ENCODE peak calls at places on chromosome 17, in eight cellular contexts. M is ascending aorta; V is activated naive CD8-positive, alpha-beta T cell treated with anti-CD3 and anti-CD28 coated beads for 36 hours; D is stimulated activated CD8-positive, alpha-beta memory T cell treated with anti-CD3 and anti-CD28 coated beads, Interleukin-12 subunit alpha, Interleukin-12 subunit beta, amount 100 ng/mL, for 4 hours; S is HCEC 1CT; B is coronary artery; Z is fibroblast of lung; K is T-helper 1 cell. Q is an unnamed sample.

GRCh38 chr17:77884019-77884418 is 74.5 kb upstream of the TNRC6C start:
- DNase-seq in K (no peak), D (no peak), S (no peak), V (no peak), B (no peak), M (no peak), Z (no peak), Q (no peak)

GRCh38 chr17:83155128-83156081 is 76.0 kb downstream of the METRNL start:
- DNase-seq in S (no peak), V (no peak), D (no peak), B (peak; percentile 76), Z (peak; percentile 19), K (no peak), M (peak; percentile 81), Q (no peak)

GRCh38 chr17:4980644-4981216 is 6.7 kb downstream of the CAMTA2 start:
- DNase-seq in D (no peak), B (no peak), V (peak; percentile 22), Z (peak; percentile 62), S (peak; percentile 15), M (no peak), K (no peak), Q (no peak)

GRCh38 chr17:75764711-75765421 is at the start of gene GALK1:
- DNase-seq in K (peak; percentile 69), D (peak; percentile 53), M (peak; percentile 86), Z (peak; percentile 62), V (peak; percentile 81), S (peak; percentile 59), B (peak; percentile 84), Q (no peak)

GRCh38 chr17:18992454-18993130 is 12.0 kb downstream of the FAM83G start:
- DNase-seq in M (no peak), K (peak; percentile 31), S (no peak), B (no peak), V (peak; percentile 19), Z (no peak), D (peak; percentile 16), Q (no peak)

GRCh38 chr17:3260163-3260562 is 38.0 kb downstream of the OR3A1 start:
- DNase-seq in Z (no peak), V (no peak), S (no peak), K (no peak), B (no peak), D (no peak), M (no peak), Q (no peak)

GRCh38 chr17:58191259-58191896 is 1.1 kb upstream of the EPX start:
- DNase-seq in V (no peak), B (no peak), S (no peak), K (no peak), M (peak; percentile 40), D (no peak), Z (no peak), Q (no peak)

GRCh38 chr17:40014375-40014980 is 762 bp upstream of the CSF3 start:
- DNase-seq in M (no peak), V (no peak), B (no peak), S (no peak), Z (no peak), D (no peak), K (no peak), Q (no peak)

GRCh38 chr17:58525239-58525638 is 10.8 kb upstream of the MTMR4 start:
- DNase-seq in M (peak; percentile 88), Z (peak; percentile 82), B (peak; percentile 90), S (peak; percentile 81), V (no peak), K (no peak), D (no peak), Q (no peak)

GRCh38 chr17:32452281-32452680 is 8.0 kb downstream of the PSMD11 start:
- DNase-seq in K (no peak), B (no peak), D (no peak), M (no peak), Z (peak; percentile 14), S (no peak), V (no peak), Q (no peak)

GRCh38 chr17:41486809-41487530 is 2.7 kb downstream of the KRT36 start:
- DNase-seq in S (no peak), D (no peak), Z (no peak), V (peak; percentile 37), B (no peak), M (no peak), K (no peak), Q (no peak)

GRCh38 chr17:14061666-14062560 is 7.4 kb upstream of the COX10 start:
- DNase-seq in V (no peak), K (no peak), B (no peak), S (peak; percentile 87), Z (peak; percentile 84), M (peak; percentile 73), D (no peak), Q (no peak)

GRCh38 chr17:2682304-2682938 is 29.1 kb downstream of the CLUH start:
- DNase-seq in Z (peak; percentile 17), M (no peak), B (no peak), K (no peak), D (no peak), S (no peak), V (no peak), Q (no peak)

GRCh38 chr17:73096201-73096600 is 3.7 kb upstream of the SLC39A11 start:
- DNase-seq in Z (no peak), S (no peak), V (no peak), K (no peak), M (no peak), D (no peak), B (no peak), Q (no peak)

GRCh38 chr17:5683241-5683640 is 98.9 kb upstream of the NLRP1 start:
- DNase-seq in Z (no peak), D (no peak), B (no peak), S (no peak), M (no peak), K (no peak), V (no peak), Q (no peak)

GRCh38 chr17:1087381-1088241 is 90.7 kb downstream of the TIMM22 start:
- DNase-seq in D (no peak), S (no peak), B (peak; percentile 85), Z (no peak), M (peak; percentile 90), V (no peak), K (no peak), Q (no peak)

GRCh38 chr17:80990921-80991644 is 558 bp upstream of the CHMP6 start:
- DNase-seq in K (no peak), D (no peak), Z (no peak), B (peak; percentile 68), S (no peak), M (no peak), V (no peak), Q (no peak)

GRCh38 chr17:17877548-17878358 is 41.0 kb upstream of the SREBF1 start:
- DNase-seq in B (peak; percentile 91), D (no peak), M (peak; percentile 92), V (no peak), K (no peak), S (no peak), Z (peak; percentile 97), Q (no peak)

Q was measured in Panc1.